ENCODE peak calls at places on chromosome 7, in ten cellular contexts. One of them, this sample, is unnamed.

GRCh38 chr7:55022618-55022985 is 3.8 kb downstream of the EGFR start:
- DNase-seq in left cardiac atrium: no peak
- DNase-seq in breast epithelium: no peak
- DNase-seq in T-cell: no peak
- DNase-seq in stimulated activated CD8-positive, alpha-beta memory T cell treated with anti-CD3 and anti-CD28 coated beads, Interleukin-2, amount 100 ng/mL, for 48 hours: no peak
- DNase-seq in astrocyte of the spinal cord: no peak
- DNase-seq in WTC11: no peak
- DNase-seq in NCI-H1694: no peak
- DNase-seq in NB4: no peak
- DNase-seq in activated T-helper 2 cell treated with anti-CD3 and anti-CD28 coated beads, Interferon-gamma antibody, Interleukin-2, Interleukin-4, amounts not matched to agents 10 μg/mL and 5 μg/mL and 100 μg/mL, durations not matched to agents 14 hours and 24 hours and 36 hours: no peak
- DNase-seq in this sample: no peak

GRCh38 chr7:105151152-105151551 is 137.1 kb downstream of the KMT2E start:
- DNase-seq in left cardiac atrium: no peak
- DNase-seq in breast epithelium: no peak
- DNase-seq in T-cell: no peak
- DNase-seq in stimulated activated CD8-positive, alpha-beta memory T cell treated with anti-CD3 and anti-CD28 coated beads, Interleukin-2, amount 100 ng/mL, for 48 hours: no peak
- DNase-seq in astrocyte of the spinal cord: no peak
- DNase-seq in WTC11: no peak
- DNase-seq in NCI-H1694: no peak
- DNase-seq in NB4: no peak
- DNase-seq in activated T-helper 2 cell treated with anti-CD3 and anti-CD28 coated beads, Interferon-gamma antibody, Interleukin-2, Interleukin-4, amounts not matched to agents 10 μg/mL and 5 μg/mL and 100 μg/mL, durations not matched to agents 14 hours and 24 hours and 36 hours: no peak
- DNase-seq in this sample: no peak

GRCh38 chr7:3272691-3273141 is 28.3 kb upstream of the SDK1 start:
- DNase-seq in left cardiac atrium: no peak
- DNase-seq in breast epithelium: no peak
- DNase-seq in T-cell: no peak
- DNase-seq in stimulated activated CD8-positive, alpha-beta memory T cell treated with anti-CD3 and anti-CD28 coated beads, Interleukin-2, amount 100 ng/mL, for 48 hours: no peak
- DNase-seq in astrocyte of the spinal cord: peak; percentile 93
- DNase-seq in WTC11: no peak
- DNase-seq in NCI-H1694: peak; percentile 50
- DNase-seq in NB4: no peak
- DNase-seq in activated T-helper 2 cell treated with anti-CD3 and anti-CD28 coated beads, Interferon-gamma antibody, Interleukin-2, Interleukin-4, amounts not matched to agents 10 μg/mL and 5 μg/mL and 100 μg/mL, durations not matched to agents 14 hours and 24 hours and 36 hours: no peak
- DNase-seq in this sample: no peak

GRCh38 chr7:154584352-154585252 is 418.3 kb downstream of the PAXIP1 start:
- DNase-seq in left cardiac atrium: no peak
- DNase-seq in breast epithelium: no peak
- DNase-seq in T-cell: no peak
- DNase-seq in stimulated activated CD8-positive, alpha-beta memory T cell treated with anti-CD3 and anti-CD28 coated beads, Interleukin-2, amount 100 ng/mL, for 48 hours: no peak
- DNase-seq in astrocyte of the spinal cord: no peak
- DNase-seq in WTC11: no peak
- DNase-seq in NCI-H1694: no peak
- DNase-seq in NB4: no peak
- DNase-seq in activated T-helper 2 cell treated with anti-CD3 and anti-CD28 coated beads, Interferon-gamma antibody, Interleukin-2, Interleukin-4, amounts not matched to agents 10 μg/mL and 5 μg/mL and 100 μg/mL, durations not matched to agents 14 hours and 24 hours and 36 hours: no peak
- DNase-seq in this sample: no peak

GRCh38 chr7:149478754-149479153 is 17.9 kb upstream of the ZNF777 start:
- DNase-seq in left cardiac atrium: no peak
- DNase-seq in breast epithelium: no peak
- DNase-seq in T-cell: no peak
- DNase-seq in stimulated activated CD8-positive, alpha-beta memory T cell treated with anti-CD3 and anti-CD28 coated beads, Interleukin-2, amount 100 ng/mL, for 48 hours: no peak
- DNase-seq in astrocyte of the spinal cord: no peak
- DNase-seq in WTC11: no peak
- DNase-seq in NCI-H1694: no peak
- DNase-seq in NB4: no peak
- DNase-seq in activated T-helper 2 cell treated with anti-CD3 and anti-CD28 coated beads, Interferon-gamma antibody, Interleukin-2, Interleukin-4, amounts not matched to agents 10 μg/mL and 5 μg/mL and 100 μg/mL, durations not matched to agents 14 hours and 24 hours and 36 hours: no peak
- DNase-seq in this sample: no peak

GRCh38 chr7:23106801-23107713 is 1.5 kb downstream of the KLHL7 start:
- DNase-seq in left cardiac atrium: no peak
- DNase-seq in breast epithelium: no peak
- DNase-seq in T-cell: no peak
- DNase-seq in stimulated activated CD8-positive, alpha-beta memory T cell treated with anti-CD3 and anti-CD28 coated beads, Interleukin-2, amount 100 ng/mL, for 48 hours: no peak
- DNase-seq in astrocyte of the spinal cord: peak; percentile 22
- DNase-seq in WTC11: no peak
- DNase-seq in NCI-H1694: no peak
- DNase-seq in NB4: peak; percentile 15
- DNase-seq in activated T-helper 2 cell treated with anti-CD3 and anti-CD28 coated beads, Interferon-gamma antibody, Interleukin-2, Interleukin-4, amounts not matched to agents 10 μg/mL and 5 μg/mL and 100 μg/mL, durations not matched to agents 14 hours and 24 hours and 36 hours: no peak
- DNase-seq in this sample: no peak

GRCh38 chr7:92325850-92326249 is 80.1 kb downstream of the ANKIB1 start:
- DNase-seq in left cardiac atrium: no peak
- DNase-seq in breast epithelium: no peak
- DNase-seq in T-cell: no peak
- DNase-seq in stimulated activated CD8-positive, alpha-beta memory T cell treated with anti-CD3 and anti-CD28 coated beads, Interleukin-2, amount 100 ng/mL, for 48 hours: no peak
- DNase-seq in astrocyte of the spinal cord: no peak
- DNase-seq in WTC11: no peak
- DNase-seq in NCI-H1694: no peak
- DNase-seq in NB4: peak; percentile 42
- DNase-seq in activated T-helper 2 cell treated with anti-CD3 and anti-CD28 coated beads, Interferon-gamma antibody, Interleukin-2, Interleukin-4, amounts not matched to agents 10 μg/mL and 5 μg/mL and 100 μg/mL, durations not matched to agents 14 hours and 24 hours and 36 hours: no peak
- DNase-seq in this sample: no peak

GRCh38 chr7:64618785-64619456 is 47.0 kb upstream of the ZNF107 start:
- DNase-seq in left cardiac atrium: no peak
- DNase-seq in breast epithelium: no peak
- DNase-seq in T-cell: peak; percentile 4
- DNase-seq in stimulated activated CD8-positive, alpha-beta memory T cell treated with anti-CD3 and anti-CD28 coated beads, Interleukin-2, amount 100 ng/mL, for 48 hours: no peak
- DNase-seq in astrocyte of the spinal cord: peak; percentile 37
- DNase-seq in WTC11: no peak
- DNase-seq in NCI-H1694: peak; percentile 55
- DNase-seq in NB4: peak; percentile 84
- DNase-seq in activated T-helper 2 cell treated with anti-CD3 and anti-CD28 coated beads, Interferon-gamma antibody, Interleukin-2, Interleukin-4, amounts not matched to agents 10 μg/mL and 5 μg/mL and 100 μg/mL, durations not matched to agents 14 hours and 24 hours and 36 hours: no peak
- DNase-seq in this sample: no peak

GRCh38 chr7:125090596-125090995 is 161.0 kb upstream of the POT1 start:
- DNase-seq in left cardiac atrium: no peak
- DNase-seq in breast epithelium: no peak
- DNase-seq in T-cell: no peak
- DNase-seq in stimulated activated CD8-positive, alpha-beta memory T cell treated with anti-CD3 and anti-CD28 coated beads, Interleukin-2, amount 100 ng/mL, for 48 hours: no peak
- DNase-seq in astrocyte of the spinal cord: no peak
- DNase-seq in WTC11: no peak
- DNase-seq in NCI-H1694: no peak
- DNase-seq in NB4: no peak
- DNase-seq in activated T-helper 2 cell treated with anti-CD3 and anti-CD28 coated beads, Interferon-gamma antibody, Interleukin-2, Interleukin-4, amounts not matched to agents 10 μg/mL and 5 μg/mL and 100 μg/mL, durations not matched to agents 14 hours and 24 hours and 36 hours: no peak
- DNase-seq in this sample: no peak

GRCh38 chr7:11910253-11910652 is 78.3 kb upstream of the THSD7A start:
- DNase-seq in left cardiac atrium: no peak
- DNase-seq in breast epithelium: no peak
- DNase-seq in T-cell: no peak
- DNase-seq in stimulated activated CD8-positive, alpha-beta memory T cell treated with anti-CD3 and anti-CD28 coated beads, Interleukin-2, amount 100 ng/mL, for 48 hours: no peak
- DNase-seq in astrocyte of the spinal cord: no peak
- DNase-seq in WTC11: no peak
- DNase-seq in NCI-H1694: no peak
- DNase-seq in NB4: no peak
- DNase-seq in activated T-helper 2 cell treated with anti-CD3 and anti-CD28 coated beads, Interferon-gamma antibody, Interleukin-2, Interleukin-4, amounts not matched to agents 10 μg/mL and 5 μg/mL and 100 μg/mL, durations not matched to agents 14 hours and 24 hours and 36 hours: no peak
- DNase-seq in this sample: no peak

GRCh38 chr7:142797342-142797798 is 26.6 kb downstream of the PRSS2 start:
- DNase-seq in left cardiac atrium: no peak
- DNase-seq in breast epithelium: no peak
- DNase-seq in T-cell: no peak
- DNase-seq in stimulated activated CD8-positive, alpha-beta memory T cell treated with anti-CD3 and anti-CD28 coated beads, Interleukin-2, amount 100 ng/mL, for 48 hours: no peak
- DNase-seq in astrocyte of the spinal cord: no peak
- DNase-seq in WTC11: no peak
- DNase-seq in NCI-H1694: no peak
- DNase-seq in NB4: no peak
- DNase-seq in activated T-helper 2 cell treated with anti-CD3 and anti-CD28 coated beads, Interferon-gamma antibody, Interleukin-2, Interleukin-4, amounts not matched to agents 10 μg/mL and 5 μg/mL and 100 μg/mL, durations not matched to agents 14 hours and 24 hours and 36 hours: no peak
- DNase-seq in this sample: no peak

GRCh38 chr7:150755473-150756099 is 18.4 kb downstream of the GIMAP5 start:
- DNase-seq in left cardiac atrium: peak; percentile 49
- DNase-seq in breast epithelium: no peak
- DNase-seq in T-cell: peak; percentile 67
- DNase-seq in stimulated activated CD8-positive, alpha-beta memory T cell treated with anti-CD3 and anti-CD28 coated beads, Interleukin-2, amount 100 ng/mL, for 48 hours: no peak
- DNase-seq in astrocyte of the spinal cord: no peak
- DNase-seq in WTC11: no peak
- DNase-seq in NCI-H1694: no peak
- DNase-seq in NB4: peak; percentile 95
- DNase-seq in activated T-helper 2 cell treated with anti-CD3 and anti-CD28 coated beads, Interferon-gamma antibody, Interleukin-2, Interleukin-4, amounts not matched to agents 10 μg/mL and 5 μg/mL and 100 μg/mL, durations not matched to agents 14 hours and 24 hours and 36 hours: peak; percentile 71
- DNase-seq in this sample: peak; percentile 12

GRCh38 chr7:12028508-12028907 is 182.6 kb upstream of the TMEM106B start:
- DNase-seq in left cardiac atrium: no peak
- DNase-seq in breast epithelium: no peak
- DNase-seq in T-cell: no peak
- DNase-seq in stimulated activated CD8-positive, alpha-beta memory T cell treated with anti-CD3 and anti-CD28 coated beads, Interleukin-2, amount 100 ng/mL, for 48 hours: no peak
- DNase-seq in astrocyte of the spinal cord: peak; percentile 42
- DNase-seq in WTC11: no peak
- DNase-seq in NCI-H1694: no peak
- DNase-seq in NB4: no peak
- DNase-seq in activated T-helper 2 cell treated with anti-CD3 and anti-CD28 coated beads, Interferon-gamma antibody, Interleukin-2, Interleukin-4, amounts not matched to agents 10 μg/mL and 5 μg/mL and 100 μg/mL, durations not matched to agents 14 hours and 24 hours and 36 hours: no peak
- DNase-seq in this sample: no peak

GRCh38 chr7:76515999-76516443 is 5.7 kb downstream of the UPK3B start:
- DNase-seq in left cardiac atrium: no peak
- DNase-seq in breast epithelium: no peak
- DNase-seq in T-cell: peak; percentile 41
- DNase-seq in stimulated activated CD8-positive, alpha-beta memory T cell treated with anti-CD3 and anti-CD28 coated beads, Interleukin-2, amount 100 ng/mL, for 48 hours: no peak
- DNase-seq in astrocyte of the spinal cord: no peak
- DNase-seq in WTC11: peak; percentile 91
- DNase-seq in NCI-H1694: no peak
- DNase-seq in NB4: peak; percentile 65
- DNase-seq in activated T-helper 2 cell treated with anti-CD3 and anti-CD28 coated beads, Interferon-gamma antibody, Interleukin-2, Interleukin-4, amounts not matched to agents 10 μg/mL and 5 μg/mL and 100 μg/mL, durations not matched to agents 14 hours and 24 hours and 36 hours: no peak
- DNase-seq in this sample: peak; percentile 55

This sample was measured in thyroid gland.